ENCODE peak calls at places on chromosomes 16 and 17, in nine cellular contexts. One of them, this sample, is unnamed.
A peak's percentile ranks its signal among the peaks of the same experiment; 100 is the strongest.

GRCh38 chr16:87320510-87321227 is 3.5 kb upstream of the C16orf95 start:
- DNase-seq in uterus: no peak
- DNase-seq in adrenal gland: no peak
- DNase-seq in A549: no peak
- DNase-seq in tibial nerve: no peak
- DNase-seq in BE2C: no peak
- DNase-seq in neural progenitor cell: no peak
- DNase-seq in cardiac muscle cell: no peak
- DNase-seq in heart right ventricle: no peak
- DNase-seq in this sample: no peak

GRCh38 chr16:11349599-11350276 is 4.5 kb downstream of the RMI2 start:
- DNase-seq in BE2C: no peak
- DNase-seq in neural progenitor cell: no peak
- DNase-seq in A549: no peak
- DNase-seq in heart right ventricle: peak; percentile 54
- DNase-seq in uterus: peak; percentile 47
- DNase-seq in tibial nerve: peak; percentile 57
- DNase-seq in cardiac muscle cell: peak; percentile 68
- DNase-seq in adrenal gland: peak; percentile 90
- DNase-seq in this sample: no peak

GRCh38 chr16:23359092-23359760 is 57.1 kb downstream of the SCNN1B start:
- DNase-seq in uterus: no peak
- DNase-seq in tibial nerve: no peak
- DNase-seq in neural progenitor cell: no peak
- DNase-seq in cardiac muscle cell: no peak
- DNase-seq in adrenal gland: no peak
- DNase-seq in BE2C: no peak
- DNase-seq in A549: no peak
- DNase-seq in heart right ventricle: no peak
- DNase-seq in this sample: no peak

GRCh38 chr16:88758227-88758943 is 26.6 kb downstream of the PIEZO1 start:
- DNase-seq in heart right ventricle: no peak
- DNase-seq in adrenal gland: no peak
- DNase-seq in BE2C: no peak
- DNase-seq in tibial nerve: no peak
- DNase-seq in uterus: no peak
- DNase-seq in A549: no peak
- DNase-seq in neural progenitor cell: no peak
- DNase-seq in cardiac muscle cell: no peak
- DNase-seq in this sample: no peak

GRCh38 chr16:15775209-15775608 is 81.6 kb downstream of the MYH11 start:
- DNase-seq in adrenal gland: no peak
- DNase-seq in cardiac muscle cell: peak; percentile 44
- DNase-seq in heart right ventricle: no peak
- DNase-seq in A549: peak; percentile 22
- DNase-seq in uterus: no peak
- DNase-seq in neural progenitor cell: no peak
- DNase-seq in BE2C: peak; percentile 13
- DNase-seq in tibial nerve: no peak
- DNase-seq in this sample: no peak

GRCh38 chr16:26158142-26158759 is 466.5 kb downstream of the HS3ST4 start:
- DNase-seq in heart right ventricle: no peak
- DNase-seq in adrenal gland: no peak
- DNase-seq in cardiac muscle cell: no peak
- DNase-seq in uterus: no peak
- DNase-seq in A549: no peak
- DNase-seq in neural progenitor cell: no peak
- DNase-seq in tibial nerve: no peak
- DNase-seq in BE2C: no peak
- DNase-seq in this sample: no peak

GRCh38 chr17:77407321-77408277 is 266.8 kb downstream of the SEC14L1 start:
- DNase-seq in uterus: peak; percentile 74
- DNase-seq in heart right ventricle: no peak
- DNase-seq in adrenal gland: no peak
- DNase-seq in A549: no peak
- DNase-seq in tibial nerve: no peak
- DNase-seq in BE2C: no peak
- DNase-seq in neural progenitor cell: no peak
- DNase-seq in cardiac muscle cell: no peak
- DNase-seq in this sample: no peak

GRCh38 chr17:10844667-10845387 is 6.9 kb upstream of the PIRT start:
- DNase-seq in neural progenitor cell: peak; percentile 81
- DNase-seq in tibial nerve: peak; percentile 22
- DNase-seq in adrenal gland: peak; percentile 80
- DNase-seq in BE2C: peak; percentile 61
- DNase-seq in uterus: peak; percentile 74
- DNase-seq in cardiac muscle cell: peak; percentile 77
- DNase-seq in A549: peak; percentile 86
- DNase-seq in heart right ventricle: peak; percentile 67
- DNase-seq in this sample: peak; percentile 67

GRCh38 chr17:81483085-81483861 is 29.3 kb downstream of the ACTG1 start:
- DNase-seq in heart right ventricle: peak; percentile 80
- DNase-seq in tibial nerve: no peak
- DNase-seq in adrenal gland: no peak
- DNase-seq in uterus: no peak
- DNase-seq in cardiac muscle cell: peak; percentile 49
- DNase-seq in A549: no peak
- DNase-seq in neural progenitor cell: peak; percentile 58
- DNase-seq in BE2C: no peak
- DNase-seq in this sample: no peak

GRCh38 chr17:27462714-27463113 is 6.5 kb downstream of the KSR1 start:
- DNase-seq in tibial nerve: no peak
- DNase-seq in BE2C: no peak
- DNase-seq in heart right ventricle: no peak
- DNase-seq in neural progenitor cell: no peak
- DNase-seq in A549: no peak
- DNase-seq in uterus: no peak
- DNase-seq in adrenal gland: no peak
- DNase-seq in cardiac muscle cell: no peak
- DNase-seq in this sample: no peak

GRCh38 chr17:42347198-42347597 is 41.0 kb downstream of the STAT3 start:
- DNase-seq in A549: no peak
- DNase-seq in uterus: peak; percentile 91
- DNase-seq in adrenal gland: peak; percentile 92
- DNase-seq in heart right ventricle: peak; percentile 65
- DNase-seq in BE2C: no peak
- DNase-seq in neural progenitor cell: no peak
- DNase-seq in cardiac muscle cell: peak; percentile 80
- DNase-seq in tibial nerve: no peak
- DNase-seq in this sample: no peak

GRCh38 chr16:66979011-66979717 is 9.2 kb upstream of the CES4A start:
- DNase-seq in cardiac muscle cell: peak; percentile 37
- DNase-seq in BE2C: no peak
- DNase-seq in tibial nerve: no peak
- DNase-seq in heart right ventricle: peak; percentile 40
- DNase-seq in uterus: peak; percentile 47
- DNase-seq in adrenal gland: no peak
- DNase-seq in A549: no peak
- DNase-seq in neural progenitor cell: no peak
- DNase-seq in this sample: no peak

GRCh38 chr16:7400117-7400890 is 67.7 kb downstream of the RBFOX1 start:
- DNase-seq in heart right ventricle: no peak
- DNase-seq in neural progenitor cell: no peak
- DNase-seq in BE2C: no peak
- DNase-seq in uterus: no peak
- DNase-seq in tibial nerve: no peak
- DNase-seq in A549: no peak
- DNase-seq in adrenal gland: no peak
- DNase-seq in cardiac muscle cell: no peak
- DNase-seq in this sample: no peak

GRCh38 chr16:56203052-56203451 is 11.8 kb downstream of the GNAO1 start:
- DNase-seq in neural progenitor cell: peak; percentile 56
- DNase-seq in BE2C: peak; percentile 77
- DNase-seq in A549: peak; percentile 38
- DNase-seq in heart right ventricle: no peak
- DNase-seq in uterus: no peak
- DNase-seq in cardiac muscle cell: peak; percentile 9
- DNase-seq in adrenal gland: no peak
- DNase-seq in tibial nerve: no peak
- DNase-seq in this sample: peak; percentile 34

GRCh38 chr16:73060216-73060615 is 12.3 kb upstream of the ZFHX3 start:
- DNase-seq in A549: no peak
- DNase-seq in heart right ventricle: no peak
- DNase-seq in neural progenitor cell: no peak
- DNase-seq in tibial nerve: no peak
- DNase-seq in cardiac muscle cell: no peak
- DNase-seq in adrenal gland: no peak
- DNase-seq in uterus: no peak
- DNase-seq in BE2C: no peak
- DNase-seq in this sample: no peak

GRCh38 chr16:81473561-81473960 is 29.0 kb downstream of the CMIP start:
- DNase-seq in cardiac muscle cell: peak; percentile 66
- DNase-seq in uterus: no peak
- DNase-seq in A549: no peak
- DNase-seq in adrenal gland: no peak
- DNase-seq in tibial nerve: no peak
- DNase-seq in neural progenitor cell: no peak
- DNase-seq in BE2C: no peak
- DNase-seq in heart right ventricle: no peak
- DNase-seq in this sample: no peak

GRCh38 chr16:82452002-82452741 is 174.6 kb upstream of the CDH13 start:
- DNase-seq in neural progenitor cell: no peak
- DNase-seq in cardiac muscle cell: no peak
- DNase-seq in tibial nerve: no peak
- DNase-seq in uterus: no peak
- DNase-seq in adrenal gland: no peak
- DNase-seq in A549: no peak
- DNase-seq in BE2C: no peak
- DNase-seq in heart right ventricle: no peak
- DNase-seq in this sample: no peak

GRCh38 chr16:81265658-81266451 is 27.4 kb downstream of the BCO1 start:
- DNase-seq in BE2C: peak; percentile 54
- DNase-seq in neural progenitor cell: no peak
- DNase-seq in heart right ventricle: peak; percentile 89
- DNase-seq in cardiac muscle cell: peak; percentile 91
- DNase-seq in A549: no peak
- DNase-seq in uterus: peak; percentile 82
- DNase-seq in adrenal gland: peak; percentile 63
- DNase-seq in tibial nerve: peak; percentile 54
- DNase-seq in this sample: no peak

GRCh38 chr17:30942311-30943079 is 20.8 kb downstream of the ADAP2 start:
- DNase-seq in A549: no peak
- DNase-seq in heart right ventricle: no peak
- DNase-seq in BE2C: no peak
- DNase-seq in neural progenitor cell: no peak
- DNase-seq in uterus: no peak
- DNase-seq in tibial nerve: no peak
- DNase-seq in cardiac muscle cell: no peak
- DNase-seq in adrenal gland: no peak
- DNase-seq in this sample: no peak

GRCh38 chr16:9091867-9092281 is 430 bp downstream of the HAPSTR1 start:
- DNase-seq in uterus: peak; percentile 37
- DNase-seq in cardiac muscle cell: peak; percentile 47
- DNase-seq in BE2C: no peak
- DNase-seq in heart right ventricle: peak; percentile 41
- DNase-seq in tibial nerve: peak; percentile 18
- DNase-seq in neural progenitor cell: no peak
- DNase-seq in adrenal gland: peak; percentile 66
- DNase-seq in A549: no peak
- DNase-seq in this sample: no peak

GRCh38 chr17:44733753-44734152 is 25.0 kb upstream of the ADAM11 start:
- DNase-seq in heart right ventricle: no peak
- DNase-seq in adrenal gland: no peak
- DNase-seq in BE2C: peak; percentile 46
- DNase-seq in uterus: no peak
- DNase-seq in cardiac muscle cell: peak; percentile 9
- DNase-seq in tibial nerve: no peak
- DNase-seq in neural progenitor cell: peak; percentile 56
- DNase-seq in A549: peak; percentile 45
- DNase-seq in this sample: peak; percentile 53

GRCh38 chr17:40315206-40315605 is 6.2 kb downstream of the RARA start:
- DNase-seq in BE2C: no peak
- DNase-seq in tibial nerve: no peak
- DNase-seq in A549: no peak
- DNase-seq in adrenal gland: no peak
- DNase-seq in heart right ventricle: no peak
- DNase-seq in neural progenitor cell: no peak
- DNase-seq in cardiac muscle cell: no peak
- DNase-seq in uterus: no peak
- DNase-seq in this sample: no peak
- H3K4me1 ChIP-seq in BE2C: peaks cover 58% of the 10 kb centered on the region
- H3K4me1 ChIP-seq in tibial nerve: peaks cover 76% of the 10 kb centered on the region
- H3K4me1 ChIP-seq in A549: peaks cover 86% of the 10 kb centered on the region
- H3K4me1 ChIP-seq in adrenal gland: peaks cover 57% of the 10 kb centered on the region
- H3K4me1 ChIP-seq in heart right ventricle: peaks cover 87% of the 10 kb centered on the region
- H3K4me1 ChIP-seq in neural progenitor cell: peaks cover 44% of the 10 kb centered on the region
- H3K4me1 ChIP-seq in cardiac muscle cell: peaks cover 82% of the 10 kb centered on the region
- H3K4me1 ChIP-seq in uterus: peaks cover 12% of the 10 kb centered on the region
- H3K4me1 ChIP-seq in this sample: peaks cover 19% of the 10 kb centered on the region

GRCh38 chr17:58323420-58324408 is 4.9 kb downstream of the TSPOAP1 start:
- DNase-seq in tibial nerve: no peak
- DNase-seq in BE2C: no peak
- DNase-seq in uterus: no peak
- DNase-seq in cardiac muscle cell: no peak
- DNase-seq in heart right ventricle: no peak
- DNase-seq in adrenal gland: no peak
- DNase-seq in neural progenitor cell: no peak
- DNase-seq in A549: no peak
- DNase-seq in this sample: no peak
- H3K4me3 ChIP-seq in tibial nerve: peak overlapping the region; percentile 68
- H3K4me3 ChIP-seq in BE2C: peak overlapping the region; percentile 64
- H3K4me3 ChIP-seq in uterus: peak overlapping the region; percentile 54
- H3K4me3 ChIP-seq in cardiac muscle cell: peak overlapping the region; percentile 29
- H3K4me3 ChIP-seq in heart right ventricle: peak overlapping the region; percentile 55
- H3K4me3 ChIP-seq in adrenal gland: peak overlapping the region; percentile 58
- H3K4me3 ChIP-seq in neural progenitor cell: peak overlapping the region; percentile 78
- H3K4me3 ChIP-seq in A549: no peak overlapping the region
- H3K4me3 ChIP-seq in this sample: peak overlapping the region; percentile 39

GRCh38 chr16:57533618-57534336 is 2.6 kb downstream of the CCDC102A start:
- DNase-seq in heart right ventricle: peak; percentile 37
- DNase-seq in BE2C: peak; percentile 81
- DNase-seq in adrenal gland: peak; percentile 64
- DNase-seq in neural progenitor cell: no peak
- DNase-seq in cardiac muscle cell: no peak
- DNase-seq in uterus: peak; percentile 56
- DNase-seq in tibial nerve: no peak
- DNase-seq in A549: no peak
- DNase-seq in this sample: no peak
- H3K4me1 ChIP-seq in heart right ventricle: peaks cover 79% of the 10 kb centered on the region
- H3K4me1 ChIP-seq in BE2C: peaks cover 22% of the 10 kb centered on the region
- H3K4me1 ChIP-seq in adrenal gland: peaks cover 19% of the 10 kb centered on the region
- H3K4me1 ChIP-seq in neural progenitor cell: peaks cover 23% of the 10 kb centered on the region
- H3K4me1 ChIP-seq in cardiac muscle cell: peaks cover 23% of the 10 kb centered on the region
- H3K4me1 ChIP-seq in uterus: peaks cover 5% of the 10 kb centered on the region
- H3K4me1 ChIP-seq in tibial nerve: peaks cover 48% of the 10 kb centered on the region
- H3K4me1 ChIP-seq in A549: peaks cover 63% of the 10 kb centered on the region
- H3K4me1 ChIP-seq in this sample: peaks cover 11% of the 10 kb centered on the region

DNA sequence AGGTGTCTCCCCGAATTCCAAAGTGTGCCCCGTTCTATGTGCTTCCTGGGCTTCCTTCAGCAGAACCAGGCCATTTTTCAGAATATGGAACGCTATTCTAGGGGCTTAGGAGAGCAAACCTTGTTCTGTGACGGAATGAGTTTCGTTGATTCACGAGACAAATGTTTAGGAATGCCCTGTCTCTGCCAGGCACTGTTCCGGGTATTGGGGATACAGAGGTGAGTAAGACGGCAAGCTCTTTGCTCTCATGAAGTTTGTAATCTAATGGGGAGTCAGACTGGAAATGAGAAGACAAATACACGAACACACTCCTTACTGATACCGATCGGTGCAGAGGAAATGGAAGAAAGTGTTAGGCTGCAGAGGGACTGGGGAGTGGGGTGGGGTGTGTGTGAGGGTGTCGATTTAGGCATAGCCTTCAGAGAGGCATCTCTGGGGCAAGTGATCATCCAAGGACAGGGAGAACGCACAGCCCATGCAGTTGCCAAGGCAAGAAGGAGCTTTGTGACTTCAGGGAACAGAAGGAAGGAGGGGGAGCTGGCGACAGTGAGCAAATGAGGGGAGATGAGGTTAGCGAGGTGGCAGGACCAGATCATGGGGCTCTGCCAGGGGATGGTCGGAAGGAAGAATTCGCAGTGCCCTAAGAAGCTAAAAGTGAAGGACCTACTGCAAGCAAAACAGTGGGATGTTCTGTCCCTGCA is 189.6 kb downstream of the MSI2 start:
- DNase-seq in neural progenitor cell: no peak
- DNase-seq in adrenal gland: no peak
- DNase-seq in BE2C: no peak
- DNase-seq in cardiac muscle cell: no peak
- DNase-seq in tibial nerve: no peak
- DNase-seq in A549: no peak
- DNase-seq in uterus: no peak
- DNase-seq in heart right ventricle: no peak
- DNase-seq in this sample: no peak
- H3K4me3 ChIP-seq in neural progenitor cell: no peak overlapping the region
- H3K4me3 ChIP-seq in adrenal gland: no peak overlapping the region
- H3K4me3 ChIP-seq in BE2C: no peak overlapping the region
- H3K4me3 ChIP-seq in cardiac muscle cell: no peak overlapping the region
- H3K4me3 ChIP-seq in tibial nerve: no peak overlapping the region
- H3K4me3 ChIP-seq in A549: no peak overlapping the region
- H3K4me3 ChIP-seq in uterus: no peak overlapping the region
- H3K4me3 ChIP-seq in heart right ventricle: no peak overlapping the region
- H3K4me3 ChIP-seq in this sample: no peak overlapping the region

This sample was measured in Caco-2.